ENCODE peak calls at places on chromosomes 1 and 21, in nine cellular contexts. One of them, this sample, is unnamed.

GRCh38 chr21:46457801-46458314 is 833 bp upstream of the DIP2A start:
- DNase-seq in OCI-LY7: peak; percentile 57
- DNase-seq in AG20443: peak; percentile 44
- DNase-seq in stimulated activated CD4-positive, alpha-beta T cell treated with anti-CD3 and anti-CD28 coated beads, Interleukin-1b, Interleukin-23, amount 100 ng/mL, for 24 hours: no peak
- DNase-seq in GM10248: peak; percentile 50
- DNase-seq in activated naive CD8-positive, alpha-beta T cell treated with anti-CD3 and anti-CD28 coated beads for 36 hours: peak; percentile 49
- DNase-seq in HCEC 1CT: peak; percentile 57
- DNase-seq in Peyer's patch: peak; percentile 25
- DNase-seq in Kasumi-1: peak; percentile 57
- DNase-seq in this sample: peak; percentile 43

GRCh38 chr1:154220970-154221814 is 437 bp downstream of the UBAP2L start:
- DNase-seq in AG20443: peak; percentile 58
- DNase-seq in stimulated activated CD4-positive, alpha-beta T cell treated with anti-CD3 and anti-CD28 coated beads, Interleukin-1b, Interleukin-23, amount 100 ng/mL, for 24 hours: peak; percentile 40
- DNase-seq in Peyer's patch: peak; percentile 53
- DNase-seq in activated naive CD8-positive, alpha-beta T cell treated with anti-CD3 and anti-CD28 coated beads for 36 hours: peak; percentile 71
- DNase-seq in GM10248: peak; percentile 69
- DNase-seq in Kasumi-1: no peak
- DNase-seq in OCI-LY7: peak; percentile 74
- DNase-seq in HCEC 1CT: peak; percentile 65
- DNase-seq in this sample: peak; percentile 59

GRCh38 chr1:78340006-78340405 is 150.8 kb upstream of the PTGFR start:
- DNase-seq in HCEC 1CT: peak; percentile 96
- DNase-seq in stimulated activated CD4-positive, alpha-beta T cell treated with anti-CD3 and anti-CD28 coated beads, Interleukin-1b, Interleukin-23, amount 100 ng/mL, for 24 hours: no peak
- DNase-seq in Peyer's patch: no peak
- DNase-seq in Kasumi-1: no peak
- DNase-seq in activated naive CD8-positive, alpha-beta T cell treated with anti-CD3 and anti-CD28 coated beads for 36 hours: no peak
- DNase-seq in AG20443: peak; percentile 58
- DNase-seq in OCI-LY7: no peak
- DNase-seq in GM10248: no peak
- DNase-seq in this sample: no peak

GRCh38 chr1:67342002-67342890 is 34.6 kb downstream of the IL12RB2 start:
- DNase-seq in OCI-LY7: no peak
- DNase-seq in HCEC 1CT: no peak
- DNase-seq in activated naive CD8-positive, alpha-beta T cell treated with anti-CD3 and anti-CD28 coated beads for 36 hours: peak; percentile 50
- DNase-seq in AG20443: no peak
- DNase-seq in Kasumi-1: no peak
- DNase-seq in Peyer's patch: no peak
- DNase-seq in stimulated activated CD4-positive, alpha-beta T cell treated with anti-CD3 and anti-CD28 coated beads, Interleukin-1b, Interleukin-23, amount 100 ng/mL, for 24 hours: no peak
- DNase-seq in GM10248: peak; percentile 43
- DNase-seq in this sample: no peak

GRCh38 chr1:228500143-228500736 is 13.1 kb downstream of the RNF187 start:
- DNase-seq in Kasumi-1: peak; percentile 16
- DNase-seq in AG20443: no peak
- DNase-seq in HCEC 1CT: no peak
- DNase-seq in GM10248: no peak
- DNase-seq in OCI-LY7: peak; percentile 65
- DNase-seq in activated naive CD8-positive, alpha-beta T cell treated with anti-CD3 and anti-CD28 coated beads for 36 hours: no peak
- DNase-seq in Peyer's patch: no peak
- DNase-seq in stimulated activated CD4-positive, alpha-beta T cell treated with anti-CD3 and anti-CD28 coated beads, Interleukin-1b, Interleukin-23, amount 100 ng/mL, for 24 hours: no peak
- DNase-seq in this sample: no peak

GRCh38 chr1:15231714-15232201 is 15.3 kb upstream of the FHAD1 start:
- DNase-seq in GM10248: peak; percentile 44
- DNase-seq in stimulated activated CD4-positive, alpha-beta T cell treated with anti-CD3 and anti-CD28 coated beads, Interleukin-1b, Interleukin-23, amount 100 ng/mL, for 24 hours: no peak
- DNase-seq in AG20443: no peak
- DNase-seq in HCEC 1CT: no peak
- DNase-seq in activated naive CD8-positive, alpha-beta T cell treated with anti-CD3 and anti-CD28 coated beads for 36 hours: peak; percentile 28
- DNase-seq in Peyer's patch: no peak
- DNase-seq in OCI-LY7: no peak
- DNase-seq in Kasumi-1: no peak
- DNase-seq in this sample: no peak

GRCh38 chr21:37071561-37072238 is 1.2 kb downstream of the PIGP start:
- DNase-seq in Kasumi-1: peak; percentile 40
- DNase-seq in AG20443: peak; percentile 79
- DNase-seq in OCI-LY7: peak; percentile 17
- DNase-seq in Peyer's patch: no peak
- DNase-seq in stimulated activated CD4-positive, alpha-beta T cell treated with anti-CD3 and anti-CD28 coated beads, Interleukin-1b, Interleukin-23, amount 100 ng/mL, for 24 hours: no peak
- DNase-seq in activated naive CD8-positive, alpha-beta T cell treated with anti-CD3 and anti-CD28 coated beads for 36 hours: no peak
- DNase-seq in HCEC 1CT: peak; percentile 69
- DNase-seq in GM10248: peak; percentile 16
- DNase-seq in this sample: peak; percentile 65

GRCh38 chr1:24155011-24155782 is 12.3 kb upstream of the IL22RA1 start:
- DNase-seq in activated naive CD8-positive, alpha-beta T cell treated with anti-CD3 and anti-CD28 coated beads for 36 hours: no peak
- DNase-seq in Kasumi-1: no peak
- DNase-seq in Peyer's patch: no peak
- DNase-seq in GM10248: peak; percentile 67
- DNase-seq in OCI-LY7: peak; percentile 16
- DNase-seq in stimulated activated CD4-positive, alpha-beta T cell treated with anti-CD3 and anti-CD28 coated beads, Interleukin-1b, Interleukin-23, amount 100 ng/mL, for 24 hours: no peak
- DNase-seq in HCEC 1CT: no peak
- DNase-seq in AG20443: no peak
- DNase-seq in this sample: peak; percentile 57

GRCh38 chr1:94653454-94653853 is 111.9 kb upstream of the F3 start:
- DNase-seq in GM10248: no peak
- DNase-seq in HCEC 1CT: no peak
- DNase-seq in Peyer's patch: no peak
- DNase-seq in OCI-LY7: no peak
- DNase-seq in AG20443: no peak
- DNase-seq in Kasumi-1: no peak
- DNase-seq in activated naive CD8-positive, alpha-beta T cell treated with anti-CD3 and anti-CD28 coated beads for 36 hours: no peak
- DNase-seq in stimulated activated CD4-positive, alpha-beta T cell treated with anti-CD3 and anti-CD28 coated beads, Interleukin-1b, Interleukin-23, amount 100 ng/mL, for 24 hours: no peak
- DNase-seq in this sample: no peak